ENCODE peak calls at places on chromosomes 3 and 15, in eight cellular contexts. A is HTR-8/SVneo, O is ELR, G is foreskin fibroblast, D is neural crest cell, R is amniotic epithelial cell, C is SW480, U is left colon. H is an unnamed sample.

GRCh38 chr15:69910511-69910910 is 187.2 kb downstream of the TLE3 start:
- DNase-seq in A (no peak), O (no peak), G (no peak), D (no peak), R (no peak), C (no peak), U (no peak), H (no peak)

GRCh38 chr3:132522353-132522752 is 74.7 kb upstream of the ACKR4 start:
- DNase-seq in A (no peak), O (no peak), G (no peak), D (no peak), R (no peak), C (no peak), U (no peak), H (no peak)

GRCh38 chr3:53975382-53975781 is 83.7 kb upstream of the SELENOK start:
- DNase-seq in A (no peak), O (no peak), G (no peak), D (no peak), R (no peak), C (no peak), U (no peak), H (no peak)

GRCh38 chr3:146496726-146497125 is 27.4 kb upstream of the PLSCR2 start:
- DNase-seq in A (no peak), O (no peak), G (no peak), D (no peak), R (peak), C (no peak), U (no peak), H (no peak)

GRCh38 chr3:120587326-120587840 is 8.8 kb upstream of the NDUFB4 start:
- DNase-seq in A (no peak), O (no peak), G (no peak), D (no peak), R (no peak), C (no peak), U (no peak), H (no peak)

GRCh38 chr3:136193273-136194043 is 2.7 kb downstream of the MSL2 start:
- DNase-seq in A (no peak), O (peak), G (no peak), D (no peak), R (peak), C (no peak), U (no peak), H (no peak)

GRCh38 chr15:101657968-101658784 is 6.0 kb upstream of the TM2D3 start:
- DNase-seq in A (no peak), O (no peak), G (no peak), D (no peak), R (no peak), C (no peak), U (peak), H (no peak)

GRCh38 chr3:181855825-181856224 is 144.1 kb downstream of the SOX2 start:
- DNase-seq in A (no peak), O (no peak), G (no peak), D (no peak), R (no peak), C (no peak), U (no peak), H (no peak)

GRCh38 chr15:31360843-31361763 is 34.5 kb downstream of the KLF13 start:
- DNase-seq in A (no peak), O (no peak), G (no peak), D (no peak), R (no peak), C (no peak), U (peak), H (no peak)

GRCh38 chr3:72708441-72708840 is 139.8 kb downstream of the SHQ1 start:
- DNase-seq in A (no peak), O (no peak), G (no peak), D (no peak), R (no peak), C (no peak), U (no peak), H (no peak)

GRCh38 chr3:113035387-113035982 is 44.7 kb downstream of the GTPBP8 start:
- DNase-seq in A (peak), O (peak), G (peak), D (peak), R (peak), C (peak), U (no peak), H (no peak)

GRCh38 chr3:157204431-157204830 is 44.5 kb upstream of the CCNL1 start:
- DNase-seq in A (peak), O (peak), G (peak), D (no peak), R (peak), C (peak), U (no peak), H (no peak)

GRCh38 chr3:101970212-101970611 is 120.9 kb downstream of the NFKBIZ start:
- DNase-seq in A (no peak), O (no peak), G (no peak), D (no peak), R (no peak), C (no peak), U (no peak), H (no peak)

GRCh38 chr3:63076357-63076756 is 201.1 kb upstream of the CADPS start:
- DNase-seq in A (no peak), O (no peak), G (no peak), D (no peak), R (no peak), C (no peak), U (no peak), H (no peak)

GRCh38 chr15:80605591-80606150 is 89.4 kb upstream of the ABHD17C start:
- DNase-seq in A (no peak), O (no peak), G (no peak), D (no peak), R (no peak), C (no peak), U (no peak), H (no peak)

GRCh38 chr3:73236867-73237266 is 175.4 kb downstream of the EBLN2 start:
- DNase-seq in A (no peak), O (no peak), G (no peak), D (no peak), R (peak), C (no peak), U (no peak), H (no peak)

GRCh38 chr3:122497425-122497824 is 17.3 kb downstream of the KPNA1 start:
- DNase-seq in A (peak), O (peak), G (peak), D (no peak), R (peak), C (peak), U (no peak), H (no peak)

GRCh38 chr15:31338879-31339557 is 12.4 kb downstream of the KLF13 start:
- DNase-seq in A (peak), O (peak), G (peak), D (no peak), R (peak), C (no peak), U (no peak), H (peak)

GRCh38 chr3:157077565-157077991 is 82.4 kb downstream of the CCNL1 start:
- DNase-seq in A (no peak), O (no peak), G (peak), D (no peak), R (no peak), C (no peak), U (no peak), H (no peak)

GRCh38 chr3:140384028-140384771 is 293.7 kb upstream of the TRIM42 start:
- DNase-seq in A (no peak), O (no peak), G (no peak), D (no peak), R (no peak), C (no peak), U (no peak), H (no peak)

GRCh38 chr15:47300596-47300995 is 416.7 kb upstream of the SEMA6D start:
- DNase-seq in A (no peak), O (no peak), G (no peak), D (no peak), R (no peak), C (no peak), U (no peak), H (peak)

GRCh38 chr3:65466300-65466988 is 572.3 kb downstream of the MAGI1 start:
- DNase-seq in A (no peak), O (no peak), G (no peak), D (no peak), R (no peak), C (no peak), U (no peak), H (no peak)

GRCh38 chr15:57044961-57045360 is 126.5 kb downstream of the TCF12 start:
- DNase-seq in A (no peak), O (no peak), G (no peak), D (no peak), R (no peak), C (no peak), U (no peak), H (no peak)

GRCh38 chr3:62169871-62170660 is 203.3 kb downstream of the FEZF2 start:
- DNase-seq in A (no peak), O (peak), G (no peak), D (no peak), R (no peak), C (no peak), U (no peak), H (no peak)

GRCh38 chr3:18745472-18745871 is 320.3 kb upstream of the SATB1 start:
- DNase-seq in A (no peak), O (no peak), G (no peak), D (no peak), R (no peak), C (no peak), U (no peak), H (no peak)

GRCh38 chr15:73388256-73388781 is 19.6 kb upstream of the HCN4 start:
- DNase-seq in A (peak), O (peak), G (peak), D (no peak), R (peak), C (peak), U (no peak), H (no peak)

GRCh38 chr15:90916461-90916860 is 13.4 kb downstream of the MAN2A2 start:
- DNase-seq in A (no peak), O (no peak), G (no peak), D (no peak), R (no peak), C (no peak), U (no peak), H (no peak)

GRCh38 chr15:75836953-75837321 is 6.3 kb upstream of the UBE2Q2 start:
- DNase-seq in A (no peak), O (peak), G (peak), D (no peak), R (peak), C (peak), U (no peak), H (no peak)

GRCh38 chr3:195573611-195574496 is 9.9 kb downstream of the APOD start:
- DNase-seq in A (no peak), O (no peak), G (no peak), D (no peak), R (no peak), C (no peak), U (no peak), H (no peak)

GRCh38 chr3:185537369-185537970 is 14.9 kb downstream of the LIPH start:
- DNase-seq in A (peak), O (peak), G (peak), D (no peak), R (peak), C (peak), U (peak), H (no peak)

H was measured in glutamatergic neuron.